ENCODE peak calls at places on chromosome 9, in six cellular contexts. One of them, this sample, is unnamed.

GRCh38 chr9:77846957-77847574 is 184.5 kb downstream of the GNAQ start:
- DNase-seq in foreskin fibroblast: no peak
- DNase-seq in AG04450: no peak
- DNase-seq in astrocyte: peak
- DNase-seq in tibial nerve: no peak
- DNase-seq in GM06990: no peak
- DNase-seq in this sample: peak

GRCh38 chr9:76757274-76757673 is 7.0 kb upstream of the PCA3 start:
- DNase-seq in foreskin fibroblast: no peak
- DNase-seq in AG04450: no peak
- DNase-seq in astrocyte: no peak
- DNase-seq in tibial nerve: no peak
- DNase-seq in GM06990: peak
- DNase-seq in this sample: no peak

GRCh38 chr9:119500072-119500771 is 131.0 kb upstream of the BRINP1 start:
- DNase-seq in foreskin fibroblast: no peak
- DNase-seq in AG04450: no peak
- DNase-seq in astrocyte: no peak
- DNase-seq in tibial nerve: no peak
- DNase-seq in GM06990: no peak
- DNase-seq in this sample: no peak

GRCh38 chr9:135069556-135070197 is 17.8 kb upstream of the OLFM1 start:
- DNase-seq in foreskin fibroblast: no peak
- DNase-seq in AG04450: no peak
- DNase-seq in astrocyte: no peak
- DNase-seq in tibial nerve: peak
- DNase-seq in GM06990: no peak
- DNase-seq in this sample: no peak

GRCh38 chr9:99357575-99357974 is 135.5 kb downstream of the SEC61B start:
- DNase-seq in foreskin fibroblast: no peak
- DNase-seq in AG04450: no peak
- DNase-seq in astrocyte: no peak
- DNase-seq in tibial nerve: no peak
- DNase-seq in GM06990: no peak
- DNase-seq in this sample: no peak

GRCh38 chr9:127741831-127742434 is 6.8 kb upstream of the TOR2A start:
- DNase-seq in foreskin fibroblast: peak
- DNase-seq in AG04450: no peak
- DNase-seq in astrocyte: peak
- DNase-seq in tibial nerve: no peak
- DNase-seq in GM06990: no peak
- DNase-seq in this sample: no peak

GRCh38 chr9:122929803-122930354 is 1.4 kb downstream of the ZBTB26 start:
- DNase-seq in foreskin fibroblast: no peak
- DNase-seq in AG04450: no peak
- DNase-seq in astrocyte: no peak
- DNase-seq in tibial nerve: no peak
- DNase-seq in GM06990: no peak
- DNase-seq in this sample: no peak

GRCh38 chr9:89606567-89607311 is 1.9 kb downstream of the GADD45G start:
- DNase-seq in foreskin fibroblast: no peak
- DNase-seq in AG04450: no peak
- DNase-seq in astrocyte: peak
- DNase-seq in tibial nerve: no peak
- DNase-seq in GM06990: peak
- DNase-seq in this sample: no peak

GRCh38 chr9:125517577-125517976 is 189.4 kb downstream of the MAPKAP1 start:
- DNase-seq in foreskin fibroblast: no peak
- DNase-seq in AG04450: no peak
- DNase-seq in astrocyte: no peak
- DNase-seq in tibial nerve: no peak
- DNase-seq in GM06990: no peak
- DNase-seq in this sample: no peak

GRCh38 chr9:35606726-35607125 is 1.7 kb downstream of the TESK1 start:
- DNase-seq in foreskin fibroblast: no peak
- DNase-seq in AG04450: no peak
- DNase-seq in astrocyte: no peak
- DNase-seq in tibial nerve: no peak
- DNase-seq in GM06990: no peak
- DNase-seq in this sample: no peak

GRCh38 chr9:69601698-69602097 is 70.5 kb downstream of the APBA1 start:
- DNase-seq in foreskin fibroblast: no peak
- DNase-seq in AG04450: no peak
- DNase-seq in astrocyte: no peak
- DNase-seq in tibial nerve: no peak
- DNase-seq in GM06990: no peak
- DNase-seq in this sample: no peak

GRCh38 chr9:73009649-73010288 is 56.9 kb upstream of the ALDH1A1 start:
- DNase-seq in foreskin fibroblast: no peak
- DNase-seq in AG04450: no peak
- DNase-seq in astrocyte: no peak
- DNase-seq in tibial nerve: no peak
- DNase-seq in GM06990: no peak
- DNase-seq in this sample: no peak

GRCh38 chr9:105846825-105847224 is 152.5 kb downstream of the TMEM38B start:
- DNase-seq in foreskin fibroblast: no peak
- DNase-seq in AG04450: no peak
- DNase-seq in astrocyte: no peak
- DNase-seq in tibial nerve: no peak
- DNase-seq in GM06990: no peak
- DNase-seq in this sample: no peak

GRCh38 chr9:15509931-15510788 is 610 bp downstream of the PSIP1 start:
- DNase-seq in foreskin fibroblast: no peak
- DNase-seq in AG04450: no peak
- DNase-seq in astrocyte: no peak
- DNase-seq in tibial nerve: no peak
- DNase-seq in GM06990: peak
- DNase-seq in this sample: no peak

GRCh38 chr9:16681659-16681990 is 188.8 kb downstream of the BNC2 start:
- DNase-seq in foreskin fibroblast: no peak
- DNase-seq in AG04450: no peak
- DNase-seq in astrocyte: no peak
- DNase-seq in tibial nerve: no peak
- DNase-seq in GM06990: no peak
- DNase-seq in this sample: no peak

GRCh38 chr9:81915801-81916505 is 12.3 kb upstream of the SPATA31D4 start:
- DNase-seq in foreskin fibroblast: no peak
- DNase-seq in AG04450: no peak
- DNase-seq in astrocyte: peak
- DNase-seq in tibial nerve: no peak
- DNase-seq in GM06990: no peak
- DNase-seq in this sample: no peak

GRCh38 chr9:126965541-126966428 is 51.2 kb downstream of the RALGPS1 start:
- DNase-seq in foreskin fibroblast: peak
- DNase-seq in AG04450: peak
- DNase-seq in astrocyte: peak
- DNase-seq in tibial nerve: no peak
- DNase-seq in GM06990: peak
- DNase-seq in this sample: no peak

GRCh38 chr9:110125207-110125751 is 82.7 kb downstream of the C9orf152 start:
- DNase-seq in foreskin fibroblast: peak
- DNase-seq in AG04450: peak
- DNase-seq in astrocyte: peak
- DNase-seq in tibial nerve: peak
- DNase-seq in GM06990: no peak
- DNase-seq in this sample: no peak

GRCh38 chr9:127200106-127200862 is 64.3 kb upstream of the GARNL3 start:
- DNase-seq in foreskin fibroblast: no peak
- DNase-seq in AG04450: no peak
- DNase-seq in astrocyte: no peak
- DNase-seq in tibial nerve: no peak
- DNase-seq in GM06990: no peak
- DNase-seq in this sample: no peak

GRCh38 chr9:5870691-5871090 is 20.0 kb upstream of the MLANA start:
- DNase-seq in foreskin fibroblast: no peak
- DNase-seq in AG04450: no peak
- DNase-seq in astrocyte: no peak
- DNase-seq in tibial nerve: no peak
- DNase-seq in GM06990: no peak
- DNase-seq in this sample: no peak

GRCh38 chr9:18890372-18890771 is 142.6 kb downstream of the SAXO1 start:
- DNase-seq in foreskin fibroblast: peak
- DNase-seq in AG04450: no peak
- DNase-seq in astrocyte: peak
- DNase-seq in tibial nerve: no peak
- DNase-seq in GM06990: no peak
- DNase-seq in this sample: no peak

GRCh38 chr9:124792976-124793594 is 16.2 kb downstream of the OLFML2A start:
- DNase-seq in foreskin fibroblast: peak
- DNase-seq in AG04450: no peak
- DNase-seq in astrocyte: no peak
- DNase-seq in tibial nerve: no peak
- DNase-seq in GM06990: no peak
- DNase-seq in this sample: no peak

GRCh38 chr9:5448461-5448860 is 1.9 kb upstream of the CD274 start:
- DNase-seq in foreskin fibroblast: no peak
- DNase-seq in AG04450: no peak
- DNase-seq in astrocyte: no peak
- DNase-seq in tibial nerve: no peak
- DNase-seq in GM06990: no peak
- DNase-seq in this sample: no peak

GRCh38 chr9:100346836-100347235 is 5.9 kb downstream of the TEX10 start:
- DNase-seq in foreskin fibroblast: peak
- DNase-seq in AG04450: peak
- DNase-seq in astrocyte: peak
- DNase-seq in tibial nerve: no peak
- DNase-seq in GM06990: no peak
- DNase-seq in this sample: no peak

GRCh38 chr9:72457366-72457765 is 64.0 kb upstream of the TMC1 start:
- DNase-seq in foreskin fibroblast: no peak
- DNase-seq in AG04450: no peak
- DNase-seq in astrocyte: no peak
- DNase-seq in tibial nerve: no peak
- DNase-seq in GM06990: no peak
- DNase-seq in this sample: no peak

GRCh38 chr9:15306068-15306756 is 804 bp downstream of the TTC39B start:
- DNase-seq in foreskin fibroblast: peak
- DNase-seq in AG04450: no peak
- DNase-seq in astrocyte: peak
- DNase-seq in tibial nerve: peak
- DNase-seq in GM06990: peak
- DNase-seq in this sample: no peak

GRCh38 chr9:101366038-101366756 is 18.6 kb downstream of the BAAT start:
- DNase-seq in foreskin fibroblast: no peak
- DNase-seq in AG04450: no peak
- DNase-seq in astrocyte: peak
- DNase-seq in tibial nerve: no peak
- DNase-seq in GM06990: no peak
- DNase-seq in this sample: no peak

GRCh38 chr9:17810728-17811634 is 232.1 kb downstream of the SH3GL2 start:
- DNase-seq in foreskin fibroblast: peak
- DNase-seq in AG04450: peak
- DNase-seq in astrocyte: peak
- DNase-seq in tibial nerve: peak
- DNase-seq in GM06990: no peak
- DNase-seq in this sample: peak

GRCh38 chr9:111454751-111455150 is 29.4 kb downstream of the ECPAS start:
- DNase-seq in foreskin fibroblast: no peak
- DNase-seq in AG04450: no peak
- DNase-seq in astrocyte: no peak
- DNase-seq in tibial nerve: no peak
- DNase-seq in GM06990: no peak
- DNase-seq in this sample: no peak

GRCh38 chr9:98908897-98909634 is 34.6 kb upstream of the COL15A1 start:
- DNase-seq in foreskin fibroblast: peak
- DNase-seq in AG04450: peak
- DNase-seq in astrocyte: peak
- DNase-seq in tibial nerve: no peak
- DNase-seq in GM06990: no peak
- DNase-seq in this sample: no peak

GRCh38 chr9:130660683-130661460 is 3.5 kb upstream of the PRDM12 start:
- DNase-seq in foreskin fibroblast: no peak
- DNase-seq in AG04450: no peak
- DNase-seq in astrocyte: no peak
- DNase-seq in tibial nerve: no peak
- DNase-seq in GM06990: no peak
- DNase-seq in this sample: no peak
- H3K4me3 ChIP-seq in foreskin fibroblast: peak
- H3K4me3 ChIP-seq in AG04450: no peak
- H3K4me3 ChIP-seq in astrocyte: no peak
- H3K4me3 ChIP-seq in tibial nerve: peak
- H3K4me3 ChIP-seq in GM06990: peak
- H3K4me3 ChIP-seq in this sample: peak

GRCh38 chr9:113579270-113580040 is 115.9 kb downstream of the RGS3 start:
- DNase-seq in foreskin fibroblast: no peak
- DNase-seq in AG04450: no peak
- DNase-seq in astrocyte: no peak
- DNase-seq in tibial nerve: peak
- DNase-seq in GM06990: no peak
- DNase-seq in this sample: no peak
- H3K4me3 ChIP-seq in foreskin fibroblast: no peak
- H3K4me3 ChIP-seq in AG04450: no peak
- H3K4me3 ChIP-seq in astrocyte: no peak
- H3K4me3 ChIP-seq in tibial nerve: no peak
- H3K4me3 ChIP-seq in GM06990: peak
- H3K4me3 ChIP-seq in this sample: no peak

GRCh38 chr9:20353931-20354652 is 268.2 kb downstream of the MLLT3 start:
- DNase-seq in foreskin fibroblast: peak
- DNase-seq in AG04450: no peak
- DNase-seq in astrocyte: no peak
- DNase-seq in tibial nerve: no peak
- DNase-seq in GM06990: peak
- DNase-seq in this sample: no peak
- H3K4me3 ChIP-seq in foreskin fibroblast: no peak
- H3K4me3 ChIP-seq in AG04450: no peak
- H3K4me3 ChIP-seq in astrocyte: no peak
- H3K4me3 ChIP-seq in tibial nerve: no peak
- H3K4me3 ChIP-seq in GM06990: no peak
- H3K4me3 ChIP-seq in this sample: peak

DNA sequence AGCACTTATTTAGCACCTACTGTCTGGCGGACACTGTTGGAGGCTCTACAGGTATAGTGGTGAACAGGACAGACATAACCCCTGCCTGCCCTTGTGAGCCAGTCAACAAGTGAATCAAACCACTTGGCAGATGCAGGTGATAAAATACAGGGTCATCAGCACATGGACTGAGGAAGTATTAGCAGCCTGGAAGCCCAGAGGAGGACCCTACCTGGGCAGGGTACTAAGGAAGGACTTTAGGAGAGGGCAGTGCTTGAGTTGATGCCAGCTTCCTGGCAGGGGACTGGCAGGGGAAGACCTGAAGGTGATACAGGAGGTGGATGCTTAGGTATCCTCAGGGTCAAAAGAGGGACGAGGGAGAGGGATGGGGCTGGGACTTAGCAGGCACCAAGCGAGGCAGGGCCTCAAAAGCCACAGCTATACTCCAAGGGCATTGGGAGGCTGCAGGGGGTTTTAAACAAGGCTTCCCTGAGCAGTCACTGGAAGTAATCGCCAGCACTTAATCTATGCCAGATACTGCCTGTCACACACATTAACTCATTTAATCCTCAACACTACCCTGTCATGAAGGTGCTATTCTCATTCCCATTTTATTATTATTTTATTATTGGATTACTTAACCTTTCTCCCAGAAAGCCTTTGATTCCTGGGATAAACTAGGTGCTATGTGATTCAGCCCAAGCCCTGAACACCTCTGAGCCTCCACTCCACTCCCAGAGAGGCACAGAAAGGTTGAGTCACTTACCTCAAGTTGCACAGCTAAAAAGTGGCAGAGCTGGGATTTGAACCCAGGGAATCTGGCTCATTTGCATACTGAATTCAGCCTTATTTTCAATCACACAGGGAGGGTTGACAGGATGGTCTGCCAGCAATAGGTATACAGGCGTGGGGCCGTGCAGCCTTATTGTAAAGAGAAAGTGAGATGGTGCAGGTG is 63.8 kb upstream of the ORM1 start:
- DNase-seq in foreskin fibroblast: no peak
- DNase-seq in AG04450: no peak
- DNase-seq in astrocyte: no peak
- DNase-seq in tibial nerve: no peak
- DNase-seq in GM06990: no peak
- DNase-seq in this sample: no peak
- H3K4me3 ChIP-seq in foreskin fibroblast: no peak
- H3K4me3 ChIP-seq in AG04450: no peak
- H3K4me3 ChIP-seq in astrocyte: no peak
- H3K4me3 ChIP-seq in tibial nerve: no peak
- H3K4me3 ChIP-seq in GM06990: no peak
- H3K4me3 ChIP-seq in this sample: no peak